ENCODE peak calls at places on chromosomes 13 and 19, in five cellular contexts. S is fibroblast of lung; G is activated CD4-positive, alpha-beta T cell treated with anti-CD3 and anti-CD28 coated beads for 1 hour; D is cardiac muscle cell; V is SK-MEL-5. N is an unnamed sample.

GRCh38 chr19:27759896-27760295 is 1453.1 kb downstream of the UQCRFS1 start:
- DNase-seq in G (no peak), S (no peak), V (no peak), D (no peak), N (no peak)

GRCh38 chr13:47896546-47896945 is 104.5 kb downstream of the SUCLA2 start:
- DNase-seq in V (no peak), S (no peak), D (no peak), G (no peak), N (no peak)

GRCh38 chr13:58587183-58587582 is 955.6 kb downstream of the PCDH17 start:
- DNase-seq in S (no peak), D (no peak), V (no peak), G (no peak), N (no peak)

GRCh38 chr13:48403151-48403631 is 9.7 kb downstream of the LPAR6 start:
- DNase-seq in D (peak), S (peak), G (no peak), V (no peak), N (peak)

GRCh38 chr19:42652021-42652420 is 57.3 kb upstream of the CEACAM8 start:
- DNase-seq in G (no peak), S (no peak), D (no peak), V (no peak), N (no peak)

GRCh38 chr19:28239270-28239669 is 973.7 kb downstream of the UQCRFS1 start:
- DNase-seq in V (peak), G (no peak), S (no peak), D (peak), N (peak)

GRCh38 chr13:48892311-48892710 is 83.4 kb upstream of the FNDC3A start:
- DNase-seq in G (no peak), S (peak), V (peak), D (peak), N (peak)

GRCh38 chr13:75372517-75372916 is 109.5 kb downstream of the TBC1D4 start:
- DNase-seq in D (peak), S (peak), V (peak), G (no peak), N (peak)

GRCh38 chr13:18628428-18628827 is 553.2 kb downstream of the TUBA3C start:
- DNase-seq in D (no peak), S (no peak), G (no peak), V (no peak), N (no peak)

GRCh38 chr19:48873476-48874308 is 1.5 kb downstream of the PPP1R15A start:
- DNase-seq in G (no peak), S (no peak), V (peak), D (peak), N (no peak)

GRCh38 chr13:87208636-87209035 is 462.5 kb upstream of the SLITRK5 start:
- DNase-seq in V (no peak), D (no peak), S (no peak), G (no peak), N (no peak)

GRCh38 chr19:52778811-52779210 is 7.8 kb downstream of the ZNF600 start:
- DNase-seq in G (no peak), S (no peak), D (no peak), V (no peak), N (no peak)

GRCh38 chr13:102311901-102312300 is 89.9 kb downstream of the FGF14 start:
- DNase-seq in D (no peak), V (no peak), S (no peak), G (no peak), N (no peak)

GRCh38 chr13:40064723-40065122 is 409.3 kb downstream of the COG6 start:
- DNase-seq in D (peak), V (peak), G (no peak), S (peak), N (peak)

GRCh38 chr19:8697671-8698432 is 743 bp downstream of the ACTL9 start:
- DNase-seq in V (no peak), D (no peak), G (no peak), S (no peak), N (no peak)

GRCh38 chr19:11012507-11012906 is 51.7 kb downstream of the SMARCA4 start:
- DNase-seq in S (no peak), D (no peak), G (no peak), V (no peak), N (no peak)

GRCh38 chr19:2332341-2333026 is 4.0 kb downstream of the SPPL2B start:
- DNase-seq in S (no peak), G (peak), D (no peak), V (no peak), N (peak)

GRCh38 chr13:25249001-25249543 is 38.2 kb downstream of the MTMR6 start:
- DNase-seq in G (no peak), S (peak), D (peak), V (peak), N (peak)

GRCh38 chr13:94825507-94825906 is 113.2 kb upstream of the SOX21 start:
- DNase-seq in G (no peak), V (peak), D (peak), S (peak), N (peak)

GRCh38 chr13:39040206-39040605 is 1.9 kb downstream of the NHLRC3 start:
- DNase-seq in S (peak), G (no peak), D (peak), V (no peak), N (no peak)

GRCh38 chr19:1089891-1090290 is 5.3 kb downstream of the POLR2E start:
- DNase-seq in S (no peak), D (no peak), G (no peak), V (no peak), N (no peak)

GRCh38 chr19:44576843-44577565 is 36.4 kb upstream of the IGSF23 start:
- DNase-seq in V (peak), G (no peak), D (no peak), S (peak), N (peak)

GRCh38 chr19:18219911-18220631 is 6.2 kb downstream of the PDE4C start:
- DNase-seq in G (no peak), S (no peak), D (no peak), V (no peak), N (no peak)

GRCh38 chr19:29587518-29587986 is 18.5 kb upstream of the POP4 start:
- DNase-seq in G (peak), D (no peak), S (no peak), V (peak), N (no peak)

GRCh38 chr13:46675016-46675415 is 121.9 kb downstream of the ESD start:
- DNase-seq in V (no peak), S (peak), G (no peak), D (no peak), N (no peak)

GRCh38 chr13:110373617-110374016 is 66.5 kb downstream of the COL4A2 start:
- DNase-seq in V (no peak), D (no peak), S (no peak), G (no peak), N (no peak)

GRCh38 chr13:79212064-79212619 is 193.9 kb downstream of the RBM26 start:
- DNase-seq in G (no peak), D (no peak), S (no peak), V (no peak), N (no peak)

GRCh38 chr19:3243851-3244700 is 19.6 kb downstream of the CELF5 start:
- DNase-seq in G (no peak), S (peak), V (peak), D (peak), N (peak)

GRCh38 chr19:17757125-17757524 is 5.8 kb downstream of the FCHO1 start:
- DNase-seq in D (peak), V (no peak), S (peak), G (no peak), N (peak)

GRCh38 chr13:27151798-27152599 is 19.6 kb downstream of the USP12 start:
- DNase-seq in V (no peak), G (no peak), D (no peak), S (no peak), N (no peak)

GRCh38 chr13:49356224-49356623 is 87.6 kb downstream of the CAB39L start:
- DNase-seq in G (no peak), V (no peak), D (peak), S (peak), N (no peak)

N was measured in A673.